ENCODE peak calls at places on chromosome 14, in seven cellular contexts. B is NB4; L is posterior cingulate gyrus; D is right cardiac atrium; U is amniotic stem cell; K is activated CD8-positive, alpha-beta memory T cell treated with anti-CD3 and anti-CD28 coated beads for 48 hours; V is stimulated activated CD4-positive, alpha-beta T cell treated with anti-CD3 and anti-CD28 coated beads, Interleukin-15, amount 100 ng/mL, for 1 hour. H is an unnamed sample.

GRCh38 chr14:30580616-30581282 is 21.8 kb downstream of the G2E3 start:
- DNase-seq in K (no peak), L (no peak), V (no peak), B (no peak), U (no peak), D (no peak), H (no peak)

GRCh38 chr14:68945585-68946289 is 33.4 kb downstream of the ACTN1 start:
- DNase-seq in U (no peak), V (no peak), D (peak; percentile 61), L (no peak), B (no peak), K (no peak), H (no peak)

GRCh38 chr14:91244501-91244901 is at the start of gene GPR68:
- DNase-seq in U (no peak), B (peak; percentile 75), V (no peak), D (peak; percentile 87), L (peak; percentile 95), K (no peak), H (peak; percentile 70)

GRCh38 chr14:24232645-24233537 is at the start of gene GMPR2:
- DNase-seq in K (no peak), V (no peak), D (no peak), U (no peak), B (no peak), L (no peak), H (peak; percentile 87)

GRCh38 chr14:105745433-105746123 is 219.2 kb downstream of the TMEM121 start:
- DNase-seq in B (no peak), U (no peak), V (no peak), K (no peak), D (no peak), L (peak; percentile 74), H (peak; percentile 13)

GRCh38 chr14:39102969-39103957 is at the start of gene SEC23A:
- DNase-seq in V (peak; percentile 69), K (peak; percentile 69), B (peak; percentile 94), L (peak; percentile 96), D (peak; percentile 97), U (peak; percentile 53), H (peak; percentile 95)

GRCh38 chr14:34113051-34113511 is 162.2 kb upstream of the EGLN3 start:
- DNase-seq in L (no peak), B (no peak), K (no peak), D (no peak), U (peak; percentile 37), V (no peak), H (no peak)

GRCh38 chr14:67934087-67934486 is 114.5 kb downstream of the RAD51B start:
- DNase-seq in U (peak; percentile 29), K (no peak), B (peak; percentile 66), V (no peak), D (no peak), L (no peak), H (no peak)

GRCh38 chr14:21476526-21476924 is 234 bp downstream of the RAB2B start:
- DNase-seq in B (no peak), U (peak; percentile 62), V (peak; percentile 67), L (no peak), K (peak; percentile 63), D (peak; percentile 94), H (peak; percentile 90)

GRCh38 chr14:74500417-74501134 is 7.0 kb downstream of the ISCA2 start:
- DNase-seq in V (no peak), B (no peak), L (no peak), D (peak; percentile 29), K (no peak), U (no peak), H (peak; percentile 32)

GRCh38 chr14:80275208-80275850 is 64.0 kb upstream of the DIO2 start:
- DNase-seq in B (no peak), D (no peak), U (no peak), V (no peak), K (no peak), L (no peak), H (no peak)

GRCh38 chr14:103545915-103546650 is 16.4 kb downstream of the BAG5 start:
- DNase-seq in K (no peak), V (no peak), U (no peak), B (no peak), L (no peak), D (peak; percentile 66), H (peak; percentile 43)

GRCh38 chr14:41950428-41950827 is 343.8 kb downstream of the LRFN5 start:
- DNase-seq in K (no peak), D (no peak), L (no peak), U (no peak), B (no peak), V (no peak), H (no peak)

GRCh38 chr14:69260979-69261605 is 1.1 kb downstream of the GALNT16 start:
- DNase-seq in K (peak; percentile 18), V (no peak), U (no peak), D (peak; percentile 69), B (no peak), L (peak; percentile 87), H (peak; percentile 70)

GRCh38 chr14:37262649-37263048 is 64.9 kb downstream of the MIPOL1 start:
- DNase-seq in B (no peak), D (no peak), L (no peak), U (no peak), V (no peak), K (no peak), H (no peak)

GRCh38 chr14:65069874-65070709 is 32.2 kb downstream of the MAX start:
- DNase-seq in L (no peak), K (no peak), D (no peak), B (no peak), U (no peak), V (no peak), H (no peak)

GRCh38 chr14:90396342-90397339 is at the start of gene CALM1:
- DNase-seq in B (peak; percentile 96), L (peak; percentile 97), U (peak; percentile 74), K (peak; percentile 95), D (peak; percentile 97), V (peak; percentile 97), H (peak; percentile 95)

GRCh38 chr14:51939211-51939705 is 50.1 kb upstream of the RTRAF start:
- DNase-seq in D (peak; percentile 14), K (no peak), B (no peak), V (no peak), L (no peak), U (no peak), H (no peak)

GRCh38 chr14:103529383-103530365 is 678 bp downstream of the TRMT61A start:
- DNase-seq in D (no peak), B (no peak), V (no peak), K (no peak), U (no peak), L (no peak), H (no peak)

GRCh38 chr14:50031534-50032313 is 84.6 kb downstream of the VCPKMT start:
- DNase-seq in K (no peak), U (no peak), B (no peak), V (no peak), L (no peak), D (no peak), H (no peak)

GRCh38 chr14:61643546-61643945 is 51.8 kb upstream of the HIF1A start:
- DNase-seq in U (no peak), D (no peak), K (no peak), V (no peak), B (no peak), L (no peak), H (no peak)

GRCh38 chr14:65360144-65360784 is 52.3 kb upstream of the FUT8 start:
- DNase-seq in U (no peak), L (no peak), K (no peak), V (no peak), B (peak; percentile 15), D (no peak), H (no peak)

GRCh38 chr14:29663281-29663801 is 264.3 kb downstream of the PRKD1 start:
- DNase-seq in K (no peak), U (no peak), V (no peak), L (no peak), B (peak; percentile 7), D (peak; percentile 47), H (no peak)

H was measured in Right ventricle myocardium superior.